ENCODE peak calls at places on chromosomes 5 and 9, in four cellular contexts. W, J, A and S are unnamed samples.

GRCh38 chr5:115798252-115798651 is 18.2 kb downstream of the CDO1 start:
- DNase-seq in W (no peak), J (no peak), A (no peak), S (no peak)

GRCh38 chr9:36559036-36559695 is 13.5 kb upstream of the MELK start:
- DNase-seq in W (no peak), J (peak), A (no peak), S (no peak)

GRCh38 chr9:36575411-36575882 is 2.8 kb downstream of the MELK start:
- DNase-seq in W (no peak), J (no peak), A (no peak), S (no peak)

GRCh38 chr5:128197911-128198522 is 114.5 kb downstream of the SLC12A2 start:
- DNase-seq in W (peak), J (no peak), A (no peak), S (no peak)

GRCh38 chr5:9722826-9723225 is 92.7 kb upstream of the TAS2R1 start:
- DNase-seq in W (no peak), J (no peak), A (no peak), S (no peak)

GRCh38 chr9:136614372-136614922 is 48.3 kb upstream of the EGFL7 start:
- DNase-seq in W (no peak), J (peak), A (no peak), S (no peak)

GRCh38 chr5:110965773-110966581 is 105.5 kb upstream of the TSLP start:
- DNase-seq in W (no peak), J (no peak), A (no peak), S (peak)

GRCh38 chr5:134131578-134132350 is 17.3 kb downstream of the TCF7 start:
- DNase-seq in W (no peak), J (no peak), A (no peak), S (no peak)

GRCh38 chr5:180804129-180804601 is 1.6 kb upstream of the MGAT1 start:
- DNase-seq in W (no peak), J (no peak), A (no peak), S (no peak)

GRCh38 chr5:110517396-110517795 is 209.1 kb downstream of the TMEM232 start:
- DNase-seq in W (no peak), J (no peak), A (peak), S (no peak)

GRCh38 chr5:177116631-177117373 is 16.8 kb upstream of the NSD1 start:
- DNase-seq in W (no peak), J (peak), A (peak), S (no peak)

GRCh38 chr9:26656003-26656940 is 236.3 kb downstream of the CAAP1 start:
- DNase-seq in W (peak), J (peak), A (peak), S (no peak)

GRCh38 chr5:172748341-172748843 is 22.6 kb downstream of the DUSP1 start:
- DNase-seq in W (no peak), J (peak), A (peak), S (no peak)

GRCh38 chr5:141869040-141869439 is 9.2 kb downstream of the PCDH1 start:
- DNase-seq in W (no peak), J (no peak), A (no peak), S (no peak)

GRCh38 chr5:141870226-141870625 is 8.0 kb downstream of the PCDH1 start:
- DNase-seq in W (peak), J (no peak), A (no peak), S (no peak)

GRCh38 chr5:141871870-141872269 is 6.3 kb downstream of the PCDH1 start:
- DNase-seq in W (no peak), J (no peak), A (peak), S (no peak)

GRCh38 chr5:141869514-141869913 is 8.7 kb downstream of the PCDH1 start:
- DNase-seq in W (peak), J (no peak), A (no peak), S (peak)

DNA sequence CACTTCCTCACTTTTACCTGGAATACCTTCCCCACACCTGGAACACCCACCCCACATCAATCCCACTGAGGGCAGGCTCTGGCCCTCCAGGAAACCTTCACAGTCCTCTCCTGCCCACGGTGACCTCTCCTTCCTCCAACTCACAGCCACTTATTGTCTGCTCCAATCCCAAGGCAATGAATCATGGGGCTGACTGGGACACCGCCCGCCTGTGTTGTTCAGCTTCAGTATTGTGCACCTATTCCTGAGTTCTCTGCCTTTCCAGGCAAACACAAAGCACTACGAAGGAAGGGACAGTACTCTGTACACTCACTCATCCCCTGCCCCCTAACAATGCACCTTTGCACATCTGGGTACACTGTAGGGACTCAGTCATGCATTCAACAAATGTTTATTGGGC is 7.3 kb downstream of the PCDH1 start:
- DNase-seq in W (peak), J (no peak), A (no peak), S (no peak)
- H3K27ac ChIP-seq in W (peak), J (no peak), A (peak), S (peak)

GRCh38 chr9:133700861-133701320 is 37.3 kb downstream of the SARDH start:
- DNase-seq in W (no peak), J (no peak), A (no peak), S (no peak)
- H3K27ac ChIP-seq in W (no peak), J (no peak), A (no peak), S (no peak)

DNA sequence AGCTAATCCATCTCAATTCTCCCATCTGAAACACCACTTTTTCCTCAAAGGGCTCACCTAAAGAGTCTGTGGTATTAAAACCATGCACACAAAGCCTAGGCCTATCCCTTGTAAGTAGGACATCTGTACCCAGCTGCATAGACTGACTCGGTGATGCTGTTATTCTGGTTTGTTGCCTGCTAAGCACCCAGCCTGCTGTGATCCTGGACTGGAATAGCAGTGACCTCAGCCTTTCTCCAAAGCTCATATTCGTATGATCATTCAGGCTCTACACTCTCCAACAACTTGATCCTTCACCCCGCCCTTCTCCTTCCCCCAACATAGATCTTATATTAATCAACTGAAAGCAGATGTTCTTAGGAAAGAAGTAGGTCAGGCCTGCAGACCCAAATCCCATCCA is 81.5 kb upstream of the WWC1 start:
- DNase-seq in W (no peak), J (no peak), A (no peak), S (no peak)
- H3K27ac ChIP-seq in W (no peak), J (no peak), A (no peak), S (no peak)

GRCh38 chr5:73674669-73675004 is 48.6 kb downstream of the ARHGEF28 start:
- DNase-seq in W (no peak), J (no peak), A (no peak), S (no peak)
- H3K27ac ChIP-seq in W (peak), J (no peak), A (no peak), S (peak)

GRCh38 chr5:120007619-120008018 is 378.3 kb downstream of the FAM170A start:
- DNase-seq in W (no peak), J (no peak), A (no peak), S (peak)
- H3K27ac ChIP-seq in W (no peak), J (no peak), A (no peak), S (no peak)

GRCh38 chr9:129174724-129175514 is 3.1 kb downstream of the IER5L start:
- DNase-seq in W (peak), J (peak), A (peak), S (no peak)
- H3K27ac ChIP-seq in W (peak), J (peak), A (no peak), S (peak)